ENCODE peak calls at places on chromosome 15, in six cellular contexts. E is body of pancreas; Y is tibial nerve; B is uterus; C is OCI-LY7; X is CD8-positive, alpha-beta T cell. D is an unnamed sample.

GRCh38 chr15:57323806-57324589 is 52.3 kb upstream of the CGNL1 start:
- DNase-seq in C (peak), X (no peak), B (no peak), E (no peak), Y (peak), D (peak)

GRCh38 chr15:69160976-69161877 is 792 bp downstream of the GLCE start:
- DNase-seq in Y (peak), C (peak), E (peak), X (peak), B (peak), D (peak)

GRCh38 chr15:39786444-39787056 is 3.9 kb upstream of the FSIP1 start:
- DNase-seq in E (no peak), Y (no peak), X (no peak), C (peak), B (no peak), D (peak)

GRCh38 chr15:26572606-26573350 is 200.1 kb downstream of the GABRB3 start:
- DNase-seq in X (no peak), B (no peak), E (no peak), C (no peak), Y (no peak), D (no peak)

GRCh38 chr15:68626739-68627138 is 47.9 kb downstream of the CORO2B start:
- DNase-seq in Y (no peak), E (no peak), C (peak), B (no peak), X (no peak), D (peak)

GRCh38 chr15:43928152-43928551 is 101.3 kb downstream of the WDR76 start:
- DNase-seq in C (no peak), E (no peak), Y (no peak), X (no peak), B (no peak), D (no peak)

GRCh38 chr15:26773485-26773877 is 615 bp upstream of the GABRB3 start:
- DNase-seq in X (no peak), E (peak), Y (no peak), C (no peak), B (no peak), D (no peak)

GRCh38 chr15:43370975-43371974 is at the start of the genes TUBGCP4 and ZSCAN29:
- DNase-seq in C (peak), E (peak), B (peak), X (peak), Y (peak), D (peak)

GRCh38 chr15:71758716-71759115 is 51.6 kb upstream of the NR2E3 start:
- DNase-seq in E (no peak), Y (no peak), C (no peak), B (no peak), X (no peak), D (no peak)

GRCh38 chr15:76866716-76867321 is 38.3 kb downstream of the SCAPER start:
- DNase-seq in X (no peak), B (no peak), Y (no peak), C (peak), E (no peak), D (peak)

GRCh38 chr15:88511161-88511560 is 35.3 kb downstream of the DET1 start:
- DNase-seq in X (no peak), Y (no peak), E (no peak), C (no peak), B (no peak), D (no peak)

GRCh38 chr15:68208136-68208535 is 3.0 kb upstream of the CALML4 start:
- DNase-seq in X (no peak), E (no peak), B (no peak), C (no peak), Y (no peak), D (no peak)

GRCh38 chr15:71484080-71484479 is 326.3 kb upstream of the NR2E3 start:
- DNase-seq in Y (no peak), C (no peak), B (no peak), E (no peak), X (no peak), D (no peak)

GRCh38 chr15:89790661-89791060 is 14.5 kb downstream of the MESP2 start:
- DNase-seq in Y (no peak), C (no peak), B (no peak), X (no peak), E (no peak), D (no peak)

GRCh38 chr15:64717735-64718495 is 57.5 kb downstream of the RBPMS2 start:
- DNase-seq in Y (no peak), B (no peak), E (no peak), X (no peak), C (no peak), D (no peak)

GRCh38 chr15:67813104-67813634 is 12.1 kb upstream of the SKOR1 start:
- DNase-seq in X (no peak), C (no peak), E (no peak), Y (no peak), B (no peak), D (no peak)

GRCh38 chr15:54605556-54605955 is 591.2 kb downstream of the RSL24D1 start:
- DNase-seq in Y (no peak), E (no peak), C (no peak), B (no peak), X (no peak), D (no peak)

GRCh38 chr15:97961067-97961954 is 808 bp downstream of the ARRDC4 start:
- DNase-seq in Y (peak), E (peak), B (peak), X (no peak), C (no peak), D (peak)

GRCh38 chr15:58770519-58770856 is 614 bp upstream of the MINDY2 start:
- DNase-seq in X (no peak), E (no peak), Y (peak), B (no peak), C (peak), D (peak)

GRCh38 chr15:83444936-83445335 is 2.2 kb upstream of the SH3GL3 start:
- DNase-seq in X (no peak), Y (no peak), E (no peak), C (no peak), B (no peak), D (no peak)

GRCh38 chr15:82850731-82851130 is 41.3 kb downstream of the WHAMM start:
- DNase-seq in Y (no peak), C (no peak), E (no peak), X (no peak), B (no peak), D (no peak)

GRCh38 chr15:60179786-60180391 is 175.8 kb downstream of the FOXB1 start:
- DNase-seq in E (peak), Y (peak), X (peak), B (no peak), C (peak), D (peak)

GRCh38 chr15:33547876-33548275 is 237.1 kb downstream of the RYR3 start:
- DNase-seq in C (peak), B (no peak), E (peak), Y (no peak), X (no peak), D (peak)

GRCh38 chr15:41796457-41796856 is 22.2 kb downstream of the MAPKBP1 start:
- DNase-seq in X (no peak), E (no peak), B (no peak), Y (no peak), C (no peak), D (peak)

GRCh38 chr15:23387791-23388190 is 33.2 kb downstream of the GOLGA8S start:
- DNase-seq in E (no peak), Y (no peak), C (no peak), X (no peak), B (no peak), D (no peak)

GRCh38 chr15:67999320-68000100 is 54.6 kb upstream of the PIAS1 start:
- DNase-seq in E (no peak), B (no peak), X (no peak), Y (no peak), C (no peak), D (no peak)

GRCh38 chr15:71951134-71951533 is 140.8 kb downstream of the NR2E3 start:
- DNase-seq in E (no peak), Y (no peak), B (no peak), C (no peak), X (no peak), D (peak)

GRCh38 chr15:87355946-87356345 is 900.6 kb downstream of the NTRK3 start:
- DNase-seq in X (no peak), B (no peak), C (no peak), E (no peak), Y (no peak), D (no peak)

GRCh38 chr15:27418729-27419128 is 447.7 kb downstream of the GABRG3 start:
- DNase-seq in E (no peak), B (no peak), X (no peak), C (peak), Y (no peak), D (no peak)

GRCh38 chr15:69760890-69761568 is 308.4 kb downstream of the RPLP1 start:
- DNase-seq in B (peak), X (peak), E (peak), C (peak), Y (peak), D (peak)

GRCh38 chr15:89501646-89502045 is 5.3 kb upstream of the RHCG start:
- DNase-seq in E (no peak), Y (no peak), C (no peak), B (no peak), X (no peak), D (no peak)

GRCh38 chr15:25242166-25242879 is 196.5 kb downstream of the UBE3A start:
- DNase-seq in E (peak), C (no peak), X (no peak), Y (no peak), B (peak), D (no peak)

GRCh38 chr15:96889734-96890480 is 559.4 kb downstream of the NR2F2 start:
- DNase-seq in E (no peak), Y (peak), X (no peak), C (no peak), B (peak), D (no peak)

GRCh38 chr15:85543741-85544155 is 163.3 kb downstream of the AKAP13 start:
- DNase-seq in C (no peak), E (peak), B (no peak), X (peak), Y (peak), D (no peak)

DNA sequence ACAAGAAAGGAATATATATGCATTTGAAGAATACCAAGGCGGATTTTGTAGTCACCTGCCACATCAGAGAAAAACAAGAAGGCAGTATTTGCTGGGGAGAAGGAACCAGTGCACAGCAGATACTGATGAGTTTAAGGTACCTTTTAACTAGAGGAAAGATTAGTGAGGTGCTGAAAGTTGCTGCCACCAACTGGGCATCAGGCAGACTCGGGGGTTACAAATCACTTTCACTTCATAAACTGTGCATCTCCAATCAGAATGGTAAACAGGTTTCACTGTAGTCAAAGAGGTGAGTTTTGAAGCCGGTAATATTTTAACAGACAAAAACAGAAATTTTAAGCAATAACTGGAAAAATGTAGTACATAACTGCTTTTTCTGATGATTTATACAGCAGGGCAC is 4.1 kb downstream of the FBN1 start:
- DNase-seq in X (no peak), C (peak), E (no peak), Y (no peak), B (no peak), D (peak)
- H3K4me3 ChIP-seq in X (no peak), C (no peak), E (no peak), Y (no peak), B (no peak), D (no peak)

GRCh38 chr15:38054488-38054887 is 120.0 kb downstream of the TMCO5A start:
- DNase-seq in E (no peak), X (no peak), B (no peak), Y (no peak), C (no peak), D (peak)

GRCh38 chr15:38062679-38063078 is 128.2 kb downstream of the TMCO5A start:
- DNase-seq in E (no peak), B (no peak), X (no peak), Y (no peak), C (no peak), D (no peak)

GRCh38 chr15:38061856-38062649 is 127.6 kb downstream of the TMCO5A start:
- DNase-seq in X (no peak), C (no peak), Y (no peak), E (no peak), B (no peak), D (no peak)

GRCh38 chr15:38059665-38060064 is 125.2 kb downstream of the TMCO5A start:
- DNase-seq in E (no peak), C (no peak), X (no peak), Y (no peak), B (no peak), D (peak)

GRCh38 chr15:38058596-38059075 is 124.2 kb downstream of the TMCO5A start:
- DNase-seq in Y (no peak), E (no peak), X (no peak), C (no peak), B (no peak), D (peak)
- H3K4me3 ChIP-seq in Y (no peak), E (no peak), X (no peak), C (no peak), B (no peak), D (no peak)

DNA sequence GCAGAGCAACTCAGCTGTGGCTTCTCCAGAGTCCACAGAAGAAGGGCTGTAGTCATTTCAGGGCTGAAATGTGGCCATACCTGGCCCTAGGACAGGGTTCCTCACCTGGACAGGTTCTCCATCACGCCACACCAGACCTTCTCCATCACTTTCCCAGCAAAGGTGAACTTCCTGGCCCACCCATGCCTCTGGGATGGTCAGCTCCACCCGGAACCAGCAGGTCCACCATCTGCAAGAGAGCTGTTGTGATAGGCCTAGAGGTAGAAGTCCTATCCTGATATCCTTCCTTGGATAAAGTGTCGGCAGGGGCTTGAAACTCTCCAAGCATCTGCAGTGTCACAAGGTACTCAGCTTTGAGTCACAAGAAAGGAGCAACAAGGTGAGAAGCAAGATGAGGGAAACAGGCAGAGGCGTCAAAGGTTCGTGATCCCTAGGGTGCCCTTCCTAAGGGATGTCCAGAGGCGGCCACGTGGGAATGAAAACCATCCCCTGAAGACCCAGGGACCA is 948 bp downstream of the MAN2C1 start:
- DNase-seq in Y (no peak), C (no peak), B (no peak), X (no peak), E (no peak), D (no peak)
- H3K4me3 ChIP-seq in Y (peak), C (peak), B (peak), X (peak), E (no peak), D (peak)

GRCh38 chr15:78082106-78082742 is 4.7 kb upstream of the TBC1D2B start:
- DNase-seq in E (no peak), Y (no peak), B (no peak), X (no peak), C (no peak), D (peak)

GRCh38 chr15:78080088-78080460 is 2.6 kb upstream of the TBC1D2B start:
- DNase-seq in C (no peak), Y (no peak), E (no peak), X (no peak), B (no peak), D (no peak)

GRCh38 chr15:78077860-78078187 is 313 bp upstream of the TBC1D2B start:
- DNase-seq in B (no peak), E (no peak), X (no peak), C (no peak), Y (no peak), D (no peak)

GRCh38 chr15:78077053-78077859 is at the start of gene TBC1D2B:
- DNase-seq in B (peak), E (peak), Y (no peak), C (peak), X (peak), D (peak)

DNA sequence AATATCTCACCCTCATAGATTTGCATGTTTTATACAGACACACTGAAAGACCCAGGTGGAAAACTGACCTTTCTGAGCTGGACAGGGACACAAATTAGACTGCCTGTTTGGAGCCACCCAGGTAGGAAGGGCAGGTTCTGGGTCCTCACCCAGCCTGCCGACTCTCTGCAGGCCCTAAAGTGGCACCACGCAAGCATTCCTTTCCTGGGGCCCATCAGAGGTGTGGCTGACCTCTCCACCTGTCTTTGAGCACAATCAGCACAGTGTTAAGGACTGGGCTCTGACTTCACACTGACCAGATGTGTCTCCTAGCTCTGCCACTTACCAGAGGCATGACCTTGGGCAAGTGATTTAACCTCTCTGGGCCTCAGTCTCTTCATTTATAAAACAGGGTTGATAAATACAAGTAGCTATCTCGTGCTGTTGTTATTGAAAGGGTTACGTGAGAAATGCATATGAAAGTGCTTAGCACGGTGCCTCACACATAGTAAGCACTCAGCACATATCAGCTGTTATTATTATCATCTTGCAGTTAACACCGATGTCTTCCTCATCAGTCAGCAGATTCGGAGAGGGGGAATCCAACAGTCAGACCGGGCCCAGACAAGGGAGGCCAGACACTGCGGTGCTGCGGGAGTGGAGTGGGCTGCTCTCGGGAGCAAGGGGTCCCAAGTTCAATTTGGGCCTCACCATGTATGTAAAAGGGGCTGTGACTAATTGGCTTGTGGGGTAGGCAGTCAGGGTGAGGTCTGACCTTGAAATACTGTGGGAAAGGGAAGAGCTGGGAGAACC is 2.0 kb upstream of the TBC1D2B start:
- DNase-seq in X (no peak), B (no peak), Y (no peak), C (no peak), E (no peak), D (no peak)
- H3K4me3 ChIP-seq in X (no peak), B (no peak), Y (no peak), C (no peak), E (no peak), D (no peak)

DNA sequence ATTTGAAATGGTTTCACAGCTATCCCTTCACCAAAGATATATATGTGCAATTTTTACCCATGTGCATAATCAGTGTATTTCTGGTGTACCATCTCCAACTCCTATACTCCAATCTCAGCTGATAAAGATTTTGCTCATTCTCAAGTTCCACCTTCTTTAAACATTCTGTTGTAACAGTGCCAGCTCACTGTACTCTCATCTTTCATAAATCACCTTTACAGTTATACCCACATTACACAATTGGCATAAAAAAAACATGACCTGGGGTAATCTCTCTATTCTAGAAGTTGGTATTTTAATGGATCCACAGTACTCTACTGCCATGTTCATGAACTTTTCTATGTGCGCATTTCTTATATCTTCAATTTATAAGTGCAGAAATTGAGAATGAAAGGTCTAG is 339.9 kb upstream of the DPH6 start:
- DNase-seq in B (no peak), X (no peak), Y (no peak), E (no peak), C (no peak), D (no peak)
- H3K4me3 ChIP-seq in B (no peak), X (no peak), Y (no peak), E (no peak), C (no peak), D (no peak)

D was measured in IMR-90.